ENCODE peak calls at places on chromosomes 11 and 22, in five cellular contexts. T is stimulated activated CD8-positive, alpha-beta memory T cell treated with anti-CD3 and anti-CD28 coated beads, Interleukin-2, amount 100 ng/mL, for 1 hour; Q is amniotic stem cell; D is stimulated activated naive CD8-positive, alpha-beta T cell treated with anti-CD3 and anti-CD28 coated beads, Interleukin-15, amount 100 ng/mL, for 72 hours; P is NCI-H1105 treated with DMSO at 0.1 percent for 48 hours. C is an unnamed sample.

GRCh38 chr22:25353516-25354445 is 134.3 kb downstream of the CRYBB2 start:
- DNase-seq in T (no peak), Q (no peak), D (no peak), P (no peak), C (no peak)

GRCh38 chr22:44943701-44944324 is 66.0 kb downstream of the PHF21B start:
- DNase-seq in T (no peak), Q (no peak), D (no peak), P (no peak), C (no peak)

GRCh38 chr22:19103881-19104821 is 18.1 kb downstream of the DGCR2 start:
- DNase-seq in T (no peak), Q (no peak), D (no peak), P (no peak), C (no peak)

GRCh38 chr22:38832005-38832978 is 11.5 kb downstream of the NPTXR start:
- DNase-seq in T (no peak), Q (no peak), D (no peak), P (peak), C (no peak)

GRCh38 chr11:27914080-27914479 is 193.9 kb downstream of the KIF18A start:
- DNase-seq in T (no peak), Q (no peak), D (no peak), P (no peak), C (no peak)

GRCh38 chr11:45982656-45983470 is 60.4 kb downstream of the LARGE2 start:
- DNase-seq in T (no peak), Q (peak), D (no peak), P (no peak), C (peak)

GRCh38 chr11:1202154-1202775 is 20.6 kb upstream of the MUC5B start:
- DNase-seq in T (no peak), Q (no peak), D (peak), P (no peak), C (no peak)

GRCh38 chr11:65209711-65210360 is 28.1 kb downstream of the CAPN1 start:
- DNase-seq in T (no peak), Q (no peak), D (no peak), P (no peak), C (no peak)

GRCh38 chr22:21599053-21599893 is 30.5 kb downstream of the YDJC start:
- DNase-seq in T (no peak), Q (no peak), D (no peak), P (no peak), C (no peak)